ENCODE peak calls at places on chromosomes 1 and 21, in seven cellular contexts. N is ELF-1, B is fibroblast of pulmonary artery, R is IMR-90, X is T-helper 9 cell, C is Daoy, K is RPMI7951. L is an unnamed sample.

GRCh38 chr1:1569341-1569740 is 5.3 kb downstream of the SSU72 start:
- DNase-seq in N (no peak), B (no peak), R (no peak), X (no peak), C (no peak), K (no peak), L (no peak)

GRCh38 chr1:166597516-166597915 is 241.8 kb upstream of the POGK start:
- DNase-seq in N (no peak), B (no peak), R (no peak), X (no peak), C (no peak), K (no peak), L (no peak)

GRCh38 chr21:43865471-43866181 is 603 bp downstream of the AGPAT3 start:
- DNase-seq in N (no peak), B (peak), R (peak), X (peak), C (peak), K (peak), L (peak)

GRCh38 chr1:3558036-3558726 is 53.1 kb downstream of the MEGF6 start:
- DNase-seq in N (no peak), B (no peak), R (no peak), X (no peak), C (no peak), K (no peak), L (no peak)

GRCh38 chr21:41642399-41642798 is 124.5 kb downstream of the RIPK4 start:
- DNase-seq in N (no peak), B (peak), R (peak), X (no peak), C (peak), K (peak), L (no peak)

GRCh38 chr21:37149411-37149810 is 76.4 kb downstream of the TTC3 start:
- DNase-seq in N (no peak), B (peak), R (peak), X (no peak), C (no peak), K (no peak), L (no peak)

GRCh38 chr21:22791986-22792560 is 1793.9 kb downstream of the NCAM2 start:
- DNase-seq in N (no peak), B (peak), R (peak), X (no peak), C (peak), K (peak), L (peak)

GRCh38 chr21:36209626-36210171 is 53.1 kb downstream of the DOP1B start:
- DNase-seq in N (peak), B (peak), R (peak), X (peak), C (peak), K (peak), L (no peak)

GRCh38 chr1:39116868-39117728 is 87.4 kb upstream of the MACF1 start:
- DNase-seq in N (peak), B (peak), R (no peak), X (no peak), C (peak), K (peak), L (no peak)

GRCh38 chr1:55081188-55081904 is 42.0 kb downstream of the PCSK9 start:
- DNase-seq in N (no peak), B (peak), R (peak), X (no peak), C (no peak), K (peak), L (no peak)

GRCh38 chr1:169305356-169305755 is 62.2 kb downstream of the NME7 start:
- DNase-seq in N (no peak), B (no peak), R (no peak), X (no peak), C (no peak), K (no peak), L (no peak)

GRCh38 chr21:15141236-15141970 is 76.6 kb upstream of the NRIP1 start:
- DNase-seq in N (no peak), B (no peak), R (no peak), X (no peak), C (no peak), K (no peak), L (no peak)

GRCh38 chr1:165845992-165846748 is 18.8 kb downstream of the UCK2 start:
- DNase-seq in N (no peak), B (no peak), R (no peak), X (no peak), C (no peak), K (no peak), L (no peak)

GRCh38 chr1:151819951-151820623 is 11.5 kb downstream of the RORC start:
- DNase-seq in N (no peak), B (no peak), R (no peak), X (no peak), C (peak), K (peak), L (no peak)